ENCODE peak calls at places on chromosome 12, in four cellular contexts. S, K, V and Q are unnamed samples. For H3K36me3, the result is how much of the 10 kb centered on the place peaks cover.

GRCh38 chr12:94168041-94168440 is 19.7 kb downstream of the PLXNC1 start:
- DNase-seq in S (no peak), K (no peak), V (no peak), Q (no peak)

GRCh38 chr12:63302269-63302940 is 151.4 kb upstream of the AVPR1A start:
- DNase-seq in S (no peak), K (no peak), V (no peak), Q (no peak)

GRCh38 chr12:53380797-53381738 is 1.1 kb downstream of the SP1 start:
- DNase-seq in S (no peak), K (no peak), V (no peak), Q (no peak)

GRCh38 chr12:87074801-87075200 is 818.6 kb upstream of the MGAT4C start:
- DNase-seq in S (no peak), K (no peak), V (no peak), Q (no peak)

GRCh38 chr12:130198663-130199060 is 36.4 kb downstream of the FZD10 start:
- DNase-seq in S (no peak), K (no peak), V (peak), Q (no peak)

GRCh38 chr12:61513972-61514371 is 746.2 kb upstream of the USP15 start:
- DNase-seq in S (no peak), K (no peak), V (no peak), Q (no peak)

GRCh38 chr12:115044073-115044472 is 360.1 kb upstream of the TBX3 start:
- DNase-seq in S (no peak), K (no peak), V (no peak), Q (no peak)

GRCh38 chr12:111101003-111101402 is 180.6 kb upstream of the MYL2 start:
- DNase-seq in S (no peak), K (no peak), V (no peak), Q (no peak)

GRCh38 chr12:28378749-28379148 is 188.5 kb downstream of the CCDC91 start:
- DNase-seq in S (no peak), K (no peak), V (no peak), Q (peak)

GRCh38 chr12:10612110-10612509 is 1.3 kb downstream of the MAGOHB start:
- DNase-seq in S (no peak), K (no peak), V (no peak), Q (no peak)

GRCh38 chr12:70241845-70242244 is 1.4 kb upstream of the CNOT2 start:
- DNase-seq in S (no peak), K (no peak), V (no peak), Q (no peak)
- H3K4me3 ChIP-seq in S (no peak), K (peak), V (no peak), Q (peak)

DNA sequence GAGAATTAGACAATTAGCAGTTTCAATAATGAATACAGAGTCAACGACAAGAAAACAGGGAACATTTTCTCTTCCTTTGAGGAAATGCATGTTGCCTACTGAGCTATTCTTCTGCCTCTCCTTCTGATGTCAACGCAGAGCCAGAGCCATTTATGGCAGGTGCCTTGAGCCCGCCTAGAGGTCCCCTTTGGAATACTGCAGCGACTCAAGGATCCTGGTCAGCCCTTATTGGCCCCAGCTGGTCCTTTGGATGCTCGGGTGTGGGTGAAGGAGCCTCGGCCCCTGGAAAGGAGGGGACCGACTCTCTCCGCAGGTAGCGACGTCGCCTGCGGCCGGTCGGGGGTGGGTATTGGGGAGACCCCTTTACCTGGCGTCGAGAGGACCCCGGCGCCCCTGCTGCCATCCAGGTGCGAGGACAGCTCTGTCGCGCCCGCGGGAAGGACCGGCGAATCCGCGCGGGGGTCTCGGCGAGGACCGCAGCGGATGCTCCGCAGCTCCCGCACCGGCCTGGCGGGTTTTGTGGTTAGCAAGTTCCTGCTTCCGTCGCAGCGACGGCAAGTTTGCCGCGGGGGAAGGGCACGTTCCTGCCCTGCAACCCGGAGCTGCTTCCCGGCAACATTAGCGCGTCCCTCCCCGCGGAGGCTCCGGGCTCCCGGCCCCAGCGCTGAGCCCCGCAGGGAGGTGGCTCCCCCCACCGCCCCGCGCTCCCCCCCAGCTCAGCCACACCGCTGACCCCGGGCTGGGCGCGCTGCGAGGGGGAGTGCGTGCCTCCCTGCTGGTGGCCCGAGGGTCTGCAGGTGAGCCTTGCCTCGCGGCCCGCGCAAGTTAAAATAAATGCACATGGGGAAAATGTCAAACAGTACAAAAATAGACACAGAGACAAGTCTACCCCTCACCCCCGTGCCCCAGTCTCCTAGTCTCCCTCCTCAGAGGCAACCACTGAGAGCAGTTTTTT is at the start of gene MANSC1:
- DNase-seq in S (peak), K (peak), V (no peak), Q (no peak)
- TF ChIP-seq CTCF in S (peak), K (peak), V (peak), Q (peak)

GRCh38 chr12:98684199-98684598 is 39.1 kb downstream of the APAF1 start:
- DNase-seq in S (no peak), K (no peak), V (no peak), Q (no peak)

DNA sequence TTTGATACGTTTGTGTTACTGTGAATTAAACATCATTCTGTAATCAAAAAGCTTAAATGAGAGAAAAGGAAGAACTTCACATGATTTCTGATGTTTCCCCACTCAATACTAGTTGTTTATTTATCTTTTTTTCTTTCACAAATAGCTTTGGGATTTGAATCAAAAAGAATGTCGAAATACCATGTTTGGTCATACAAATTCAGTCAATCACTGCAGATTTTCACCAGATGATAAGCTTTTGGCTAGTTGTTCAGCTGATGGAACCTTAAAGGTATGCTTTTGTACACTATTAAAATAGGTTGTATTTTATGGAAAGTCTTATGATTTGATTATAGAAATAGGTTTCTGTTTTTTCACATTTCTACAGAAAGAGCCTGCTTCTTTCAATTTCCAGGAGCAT is 41.5 kb downstream of the APAF1 start:
- DNase-seq in S (no peak), K (no peak), V (no peak), Q (no peak)
- H3K36me3 ChIP-seq in S (under half), K (under half), V (half or more), Q (under half)

DNA sequence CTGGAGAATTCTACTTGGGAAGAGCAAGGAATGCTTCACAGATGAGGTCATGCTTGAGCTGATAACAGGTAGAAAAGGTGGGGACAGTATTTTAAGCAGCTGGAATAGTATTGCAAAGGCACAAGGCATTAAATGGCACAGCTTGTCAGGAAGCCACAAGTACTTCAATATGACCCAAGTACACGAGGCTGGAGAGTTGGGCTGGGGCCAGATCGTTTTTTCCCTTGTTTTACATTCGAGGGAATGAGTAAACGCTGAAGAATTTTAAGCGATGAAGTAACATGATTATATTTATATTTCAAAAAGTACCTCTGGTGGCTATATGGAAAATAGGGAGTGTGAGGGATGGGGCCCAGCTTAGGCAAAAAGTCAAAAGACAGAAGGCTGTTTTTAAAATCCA is 54.9 kb upstream of the ARID2 start:
- DNase-seq in S (no peak), K (peak), V (no peak), Q (peak)
- H3K4me3 ChIP-seq in S (no peak), K (no peak), V (no peak), Q (no peak)

GRCh38 chr12:6644903-6645302 is 2.3 kb downstream of the ACRBP start:
- DNase-seq in S (no peak), K (no peak), V (no peak), Q (no peak)
- TF ChIP-seq CTCF in S (no peak), K (peak), V (no peak), Q (peak)

DNA sequence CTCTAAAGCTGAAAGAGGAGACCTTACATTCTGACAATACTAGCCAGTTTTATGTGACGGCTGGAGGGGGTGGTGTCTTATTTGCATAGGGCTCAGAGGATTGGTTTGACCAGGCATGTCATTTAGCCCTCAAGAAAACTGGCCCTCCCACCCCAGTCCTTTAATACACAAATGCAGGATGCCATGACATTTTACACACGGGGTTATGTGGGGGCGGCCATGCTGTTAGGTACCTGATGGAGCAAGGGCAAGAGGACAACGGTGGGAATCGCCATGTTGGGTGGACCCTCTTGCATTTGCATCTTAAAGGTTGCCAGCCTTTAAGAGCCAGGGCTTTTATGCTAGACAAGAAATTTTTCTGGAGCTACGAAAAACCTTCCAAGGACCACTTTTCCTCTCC is 23.3 kb downstream of the MDM2 start:
- DNase-seq in S (no peak), K (no peak), V (no peak), Q (no peak)
- H3K36me3 ChIP-seq in S (under half), K (under half), V (half or more), Q (under half)